ENCODE peak calls at places on chromosome 19, in ten cellular contexts. R is BJ; B is PC-9; Z is CD4-positive, alpha-beta T cell; O is CD8-positive, alpha-beta T cell; N is mesothelial cell of epicardium; K is cardiac fibroblast; M is H9; V is left ventricle myocardium inferior; S is tibial nerve. H is an unnamed sample.

GRCh38 chr19:29248332-29248844 is 35.4 kb upstream of the UQCRFS1 start:
- DNase-seq in R (no peak), B (no peak), Z (no peak), O (no peak), N (no peak), K (no peak), M (peak; percentile 35), V (no peak), S (no peak), H (no peak)

GRCh38 chr19:47190167-47190727 is 40.8 kb downstream of the BBC3 start:
- DNase-seq in R (no peak), B (peak; percentile 46), Z (peak; percentile 54), O (peak; percentile 53), N (peak; percentile 47), K (peak; percentile 63), M (no peak), V (peak; percentile 21), S (no peak), H (peak; percentile 25)

GRCh38 chr19:14530005-14530348 is 583 bp downstream of the TECR start:
- DNase-seq in R (no peak), B (no peak), Z (peak; percentile 28), O (peak; percentile 44), N (no peak), K (no peak), M (no peak), V (no peak), S (no peak), H (peak; percentile 66)

GRCh38 chr19:17329061-17329767 is 5.4 kb downstream of the ANO8 start:
- DNase-seq in R (no peak), B (no peak), Z (no peak), O (no peak), N (no peak), K (no peak), M (no peak), V (no peak), S (no peak), H (no peak)

GRCh38 chr19:12665281-12665573 is 1.3 kb downstream of the MAN2B1 start:
- DNase-seq in R (no peak), B (no peak), Z (peak; percentile 35), O (peak; percentile 56), N (no peak), K (no peak), M (no peak), V (peak; percentile 55), S (no peak), H (no peak)

GRCh38 chr19:14073232-14073924 is 792 bp downstream of the MISP3 start:
- DNase-seq in R (no peak), B (peak; percentile 78), Z (peak; percentile 55), O (peak; percentile 79), N (peak; percentile 86), K (peak; percentile 78), M (peak; percentile 73), V (peak; percentile 77), S (peak; percentile 39), H (peak; percentile 88)

GRCh38 chr19:32877977-32878745 is 8.6 kb upstream of the SLC7A9 start:
- DNase-seq in R (no peak), B (no peak), Z (no peak), O (no peak), N (no peak), K (no peak), M (no peak), V (no peak), S (no peak), H (no peak)

GRCh38 chr19:17001603-17002183 is 24.9 kb downstream of the CPAMD8 start:
- DNase-seq in R (no peak), B (no peak), Z (peak; percentile 66), O (peak; percentile 68), N (no peak), K (no peak), M (no peak), V (no peak), S (no peak), H (no peak)

DNA sequence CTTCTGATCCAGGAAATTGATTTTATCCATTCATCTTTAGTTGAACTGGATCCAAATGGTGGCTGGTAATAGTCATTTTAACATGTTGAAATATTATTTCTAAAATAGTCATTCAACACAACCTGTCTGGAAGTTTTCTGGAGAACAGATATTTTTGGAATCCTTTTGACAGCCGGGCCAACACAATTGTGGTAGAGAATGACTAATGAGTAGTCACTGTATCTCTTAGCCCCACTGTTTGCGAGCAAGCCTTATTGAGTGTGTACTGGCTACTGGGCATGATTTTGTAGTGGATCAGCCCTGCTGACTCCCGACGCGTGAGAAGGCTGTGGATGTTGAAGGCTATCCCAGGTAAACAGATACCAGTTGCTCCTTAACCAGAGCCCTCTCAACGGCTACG is 383.4 kb downstream of the ZNF536 start:
- DNase-seq in R (no peak), B (no peak), Z (no peak), O (no peak), N (no peak), K (no peak), M (no peak), V (no peak), S (no peak), H (no peak)
- TF ChIP-seq CTCF in R (no peak), B (no peak), Z (no peak), O (no peak), N (no peak), K (no peak), M (no peak), V (no peak), S (no peak), H (no peak)

DNA sequence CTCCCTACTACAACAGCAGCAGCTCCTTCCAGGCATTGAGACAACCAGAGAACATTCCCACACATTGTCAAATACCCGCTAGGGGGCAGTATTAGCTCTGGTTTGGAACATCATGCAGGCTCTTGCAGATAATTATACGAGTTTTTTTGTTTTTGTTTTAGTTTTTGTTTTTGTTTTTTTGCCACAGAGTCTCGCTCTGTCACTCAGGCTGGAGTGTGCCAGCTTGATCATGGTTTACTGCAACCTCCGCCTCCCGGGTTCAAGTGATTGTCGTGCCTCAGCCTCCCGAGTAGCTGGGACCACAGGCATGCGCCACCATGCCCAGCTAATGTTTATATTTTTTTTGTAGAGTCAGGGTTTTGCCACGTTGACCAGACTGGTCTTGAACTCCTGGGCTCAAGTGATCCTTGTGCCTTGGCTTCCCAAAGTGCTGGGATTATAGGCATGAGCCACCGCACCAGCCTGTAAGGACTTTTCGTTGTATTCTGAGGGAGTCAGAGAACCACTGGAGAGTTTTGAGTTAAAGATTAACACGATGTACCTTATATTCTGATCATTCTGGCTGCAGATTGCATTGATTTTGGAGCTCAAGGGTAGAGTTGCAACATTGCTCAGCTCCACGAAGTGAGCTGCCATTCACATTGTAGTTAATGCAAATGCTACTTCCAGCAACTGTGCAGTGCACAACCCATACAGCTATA is 41.7 kb upstream of the CEACAM20 start:
- DNase-seq in R (peak; percentile 19), B (peak; percentile 67), Z (peak; percentile 18), O (peak; percentile 45), N (peak; percentile 68), K (peak; percentile 91), M (peak; percentile 77), V (no peak), S (peak; percentile 89), H (peak; percentile 66)
- TF ChIP-seq CTCF in R (peak; percentile 72), B (peak; percentile 92), Z (peak; percentile 57), O (peak; percentile 57), N (peak; percentile 79), K (peak; percentile 78), M (peak; percentile 91), V (peak; percentile 82), S (peak; percentile 64), H (peak; percentile 80)

GRCh38 chr19:58024661-58025060 is 9.2 kb upstream of the ZSCAN1 start:
- DNase-seq in R (no peak), B (no peak), Z (no peak), O (no peak), N (no peak), K (no peak), M (no peak), V (no peak), S (no peak), H (no peak)

GRCh38 chr19:58021541-58022282 is 12.1 kb upstream of the ZSCAN1 start:
- DNase-seq in R (no peak), B (peak; percentile 23), Z (peak; percentile 7), O (peak; percentile 47), N (no peak), K (peak; percentile 69), M (peak; percentile 84), V (no peak), S (peak; percentile 59), H (no peak)

GRCh38 chr19:58020985-58021384 is 12.8 kb upstream of the ZSCAN1 start:
- DNase-seq in R (no peak), B (no peak), Z (no peak), O (no peak), N (no peak), K (no peak), M (no peak), V (no peak), S (no peak), H (no peak)

GRCh38 chr19:58020129-58020528 is 13.7 kb upstream of the ZSCAN1 start:
- DNase-seq in R (no peak), B (no peak), Z (no peak), O (no peak), N (no peak), K (no peak), M (no peak), V (no peak), S (no peak), H (no peak)

GRCh38 chr19:58022283-58022660 is 11.6 kb upstream of the ZSCAN1 start:
- DNase-seq in R (no peak), B (no peak), Z (no peak), O (no peak), N (no peak), K (no peak), M (no peak), V (no peak), S (no peak), H (no peak)
- TF ChIP-seq CTCF in R (no peak), B (no peak), Z (no peak), O (no peak), N (no peak), K (no peak), M (no peak), V (no peak), S (no peak), H (no peak)

GRCh38 chr19:7385062-7385461 is 36.3 kb downstream of the ARHGEF18 start:
- DNase-seq in R (no peak), B (no peak), Z (no peak), O (no peak), N (no peak), K (no peak), M (no peak), V (no peak), S (no peak), H (no peak)

GRCh38 chr19:7381073-7381390 is 32.3 kb downstream of the ARHGEF18 start:
- DNase-seq in R (no peak), B (no peak), Z (no peak), O (no peak), N (no peak), K (no peak), M (no peak), V (no peak), S (no peak), H (no peak)

GRCh38 chr19:7383284-7383683 is 34.5 kb downstream of the ARHGEF18 start:
- DNase-seq in R (no peak), B (no peak), Z (no peak), O (no peak), N (no peak), K (no peak), M (no peak), V (no peak), S (no peak), H (no peak)

GRCh38 chr19:7386308-7386707 is 37.6 kb downstream of the ARHGEF18 start:
- DNase-seq in R (no peak), B (peak; percentile 57), Z (no peak), O (no peak), N (no peak), K (no peak), M (peak; percentile 40), V (no peak), S (no peak), H (no peak)

DNA sequence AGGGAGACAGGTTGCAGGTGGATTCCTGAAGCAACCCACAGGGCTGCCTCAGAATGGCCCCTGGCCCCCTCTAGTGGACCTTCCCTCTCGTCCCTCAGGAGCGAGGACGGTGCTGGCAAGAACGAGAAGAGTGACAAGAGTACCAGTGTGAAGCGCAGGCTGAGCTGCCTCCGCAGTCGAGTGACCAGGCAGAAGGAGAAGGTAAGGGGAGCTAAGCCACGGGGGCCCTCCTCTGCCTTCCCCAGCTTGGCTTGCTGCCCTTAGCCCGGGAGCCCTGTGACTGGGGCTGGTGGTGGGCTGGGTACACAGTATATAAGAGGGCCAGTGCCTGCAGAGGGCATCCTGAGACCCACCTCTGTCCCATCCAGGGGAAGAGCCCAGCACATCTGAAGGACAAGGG is 34.0 kb downstream of the ARHGEF18 start:
- DNase-seq in R (no peak), B (no peak), Z (no peak), O (no peak), N (no peak), K (no peak), M (peak; percentile 45), V (no peak), S (no peak), H (no peak)
- TF ChIP-seq CTCF in R (no peak), B (no peak), Z (no peak), O (no peak), N (no peak), K (no peak), M (peak; percentile 41), V (no peak), S (no peak), H (no peak)